ENCODE peak calls at places on chromosomes 11 and 22, in four cellular contexts. J, G, V and D are unnamed samples.

GRCh38 chr11:118398797-118399564 is 2.4 kb upstream of the ATP5MG start:
- DNase-seq in J (peak; percentile 23), G (no peak), V (peak; percentile 33), D (peak; percentile 44)

GRCh38 chr11:119107538-119108150 is 500 bp downstream of the C2CD2L start:
- DNase-seq in J (no peak), G (no peak), V (peak; percentile 34), D (no peak)

GRCh38 chr22:26159886-26160285 is 9.4 kb upstream of the SEZ6L start:
- DNase-seq in J (no peak), G (no peak), V (no peak), D (no peak)

GRCh38 chr11:10899542-10899830 is 41.6 kb upstream of the ZBED5 start:
- DNase-seq in J (no peak), G (no peak), V (no peak), D (no peak)

GRCh38 chr11:21865541-21865940 is 327.3 kb upstream of the ANO5 start:
- DNase-seq in J (no peak), G (no peak), V (no peak), D (no peak)

GRCh38 chr11:33542921-33543320 is 157.7 kb downstream of the C11orf91 start:
- DNase-seq in J (peak; percentile 69), G (no peak), V (peak; percentile 69), D (peak; percentile 77)

GRCh38 chr11:78773503-78773902 is 198.8 kb upstream of the NARS2 start:
- DNase-seq in J (no peak), G (no peak), V (no peak), D (no peak)

GRCh38 chr22:29503811-29504372 is 23.9 kb downstream of the NEFH start:
- DNase-seq in J (peak; percentile 83), G (peak; percentile 19), V (peak; percentile 87), D (peak; percentile 86)

GRCh38 chr11:33135216-33135615 is 26.1 kb downstream of the CSTF3 start:
- DNase-seq in J (peak; percentile 75), G (no peak), V (peak; percentile 83), D (peak; percentile 84)

GRCh38 chr11:8357891-8358566 is 94.4 kb upstream of the LMO1 start:
- DNase-seq in J (no peak), G (no peak), V (no peak), D (no peak)

DNA sequence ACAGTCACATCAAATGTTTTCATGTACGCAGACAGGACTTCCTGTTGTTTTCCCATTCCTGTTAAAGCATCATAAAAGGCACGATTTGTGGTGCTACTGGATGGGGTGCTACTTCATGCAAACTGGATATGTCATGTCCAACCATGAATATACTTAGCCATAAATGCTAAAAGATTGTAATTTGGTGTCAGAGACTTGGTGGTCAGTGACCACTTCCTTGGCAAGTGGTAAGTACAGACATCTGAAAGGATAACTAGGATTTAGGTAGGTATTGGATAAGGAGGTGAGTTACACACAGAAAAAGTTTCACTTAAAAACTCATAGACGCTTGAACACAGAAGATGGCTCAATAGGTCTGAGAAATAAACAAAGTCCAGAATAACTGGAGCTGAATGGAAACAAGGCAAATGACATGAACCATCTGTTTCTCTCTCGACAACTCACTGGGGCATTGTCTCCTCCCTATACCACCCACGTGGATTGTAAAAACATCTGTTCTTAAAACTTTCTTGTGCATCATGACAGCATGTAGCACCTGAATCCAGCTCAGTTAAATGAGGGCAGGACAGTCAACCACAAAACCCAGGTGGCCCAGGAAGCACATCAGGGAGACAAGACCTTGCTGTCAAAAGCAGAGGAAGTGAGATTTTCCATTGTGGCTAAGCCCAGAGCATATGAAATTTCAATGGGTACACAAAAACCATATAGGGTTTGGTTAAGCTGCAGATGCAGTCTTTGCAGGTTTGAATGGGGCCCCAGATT is 22.1 kb upstream of the IGLL5 start:
- DNase-seq in J (peak; percentile 27), G (no peak), V (no peak), D (peak; percentile 4)
- TF ChIP-seq CTCF in J (no peak), G (no peak), V (no peak), D (no peak)

GRCh38 chr11:95659088-95659487 is 130.5 kb downstream of the FAM76B start:
- DNase-seq in J (no peak), G (no peak), V (peak; percentile 77), D (no peak)
- H3K4me3 ChIP-seq in J (no peak overlapping the region), G (no peak overlapping the region), V (no peak overlapping the region), D (no peak overlapping the region)

DNA sequence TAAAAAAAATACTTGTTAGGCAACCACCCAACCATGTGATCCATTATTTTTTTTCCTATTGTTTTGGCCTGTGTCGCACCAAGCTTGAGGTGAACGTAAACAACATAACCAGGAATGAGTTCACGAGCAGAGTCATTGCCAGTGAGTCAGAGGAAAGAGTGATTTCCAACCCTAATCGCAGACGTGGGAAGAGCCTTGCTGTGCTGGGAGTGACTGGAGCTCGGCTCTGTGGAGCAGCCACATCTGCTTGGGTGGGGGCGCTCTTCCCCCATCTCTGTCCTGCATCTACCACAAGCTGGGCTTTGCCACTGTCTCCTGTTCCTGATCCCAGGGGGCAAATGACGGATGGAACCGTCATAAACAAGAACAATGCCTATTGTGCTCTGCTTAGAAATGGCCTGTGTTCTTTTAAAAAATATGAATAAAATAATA is 210.0 kb downstream of the KIRREL3 start:
- DNase-seq in J (peak; percentile 87), G (peak; percentile 88), V (peak; percentile 79), D (peak; percentile 3)
- TF ChIP-seq CTCF in J (no peak), G (peak; percentile 44), V (peak; percentile 50), D (no peak)

GRCh38 chr22:37336474-37337028 is 54.2 kb downstream of the CYTH4 start:
- DNase-seq in J (no peak), G (no peak), V (no peak), D (no peak)

GRCh38 chr22:37334859-37335818 is 52.8 kb downstream of the CYTH4 start:
- DNase-seq in J (no peak), G (no peak), V (no peak), D (no peak)

GRCh38 chr22:37337204-37337943 is 55.1 kb downstream of the CYTH4 start:
- DNase-seq in J (no peak), G (no peak), V (peak; percentile 71), D (no peak)

GRCh38 chr22:37334461-37334858 is 52.2 kb downstream of the CYTH4 start:
- DNase-seq in J (no peak), G (no peak), V (no peak), D (no peak)

GRCh38 chr22:37335819-37336199 is 53.5 kb downstream of the CYTH4 start:
- DNase-seq in J (no peak), G (no peak), V (no peak), D (no peak)
- H3K4me3 ChIP-seq in J (no peak overlapping the region), G (no peak overlapping the region), V (no peak overlapping the region), D (no peak overlapping the region)

DNA sequence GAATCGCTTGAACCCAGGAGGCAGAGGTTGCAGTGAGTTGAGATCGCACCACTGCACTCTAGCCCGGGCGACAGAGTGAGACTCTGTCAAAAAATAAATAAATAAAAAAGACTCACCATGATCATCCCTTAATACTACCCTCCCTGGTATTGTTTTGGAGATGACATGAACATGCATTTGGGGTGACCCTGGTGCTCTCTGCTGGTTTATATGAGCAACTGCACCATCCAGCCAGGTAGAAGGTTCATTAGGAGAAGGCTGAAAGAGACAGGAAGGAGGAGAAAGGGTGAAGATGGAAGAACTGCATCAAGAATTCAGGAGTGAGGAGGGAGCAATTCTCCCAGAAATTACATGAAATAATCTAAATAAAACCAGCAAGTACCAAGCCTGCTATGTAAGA is 37.8 kb downstream of the SLC5A1 start:
- DNase-seq in J (peak; percentile 72), G (no peak), V (peak; percentile 66), D (peak; percentile 83)
- TF ChIP-seq CTCF in J (peak; percentile 82), G (peak; percentile 65), V (peak; percentile 64), D (peak; percentile 88)

DNA sequence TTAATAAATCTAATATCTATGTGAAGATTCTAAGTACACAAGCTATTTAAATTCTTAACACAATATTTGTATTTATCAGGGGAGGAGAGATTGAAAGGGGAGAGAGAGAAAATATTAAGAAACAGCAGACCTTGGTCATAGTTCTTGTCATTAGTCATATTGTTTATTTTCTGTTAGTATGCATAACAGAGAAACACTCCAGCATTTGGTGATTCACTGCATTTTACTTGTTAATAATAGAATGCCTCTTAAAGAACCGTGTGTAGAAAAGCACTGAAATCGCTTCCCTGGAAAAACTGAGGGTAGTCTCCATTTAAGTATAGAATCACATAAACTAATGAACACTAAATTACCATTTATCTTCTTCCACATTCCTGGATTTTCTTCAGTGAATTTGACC is 122.7 kb upstream of the TRPC6 start:
- DNase-seq in J (peak; percentile 16), G (peak; percentile 21), V (peak; percentile 71), D (peak; percentile 2)
- H3K4me3 ChIP-seq in J (no peak overlapping the region), G (no peak overlapping the region), V (no peak overlapping the region), D (no peak overlapping the region)

GRCh38 chr22:38469306-38469781 is 1.4 kb downstream of the KDELR3 start:
- DNase-seq in J (no peak), G (no peak), V (no peak), D (no peak)

GRCh38 chr22:38468761-38469305 is 937 bp downstream of the KDELR3 start:
- DNase-seq in J (no peak), G (no peak), V (no peak), D (no peak)

GRCh38 chr22:38465673-38466490 is 2.0 kb upstream of the KDELR3 start:
- DNase-seq in J (no peak), G (no peak), V (peak; percentile 34), D (no peak)

GRCh38 chr22:38467438-38467903 is 425 bp upstream of the KDELR3 start:
- DNase-seq in J (no peak), G (no peak), V (no peak), D (no peak)

GRCh38 chr22:38467904-38468760 is at the start of gene KDELR3:
- DNase-seq in J (peak; percentile 74), G (no peak), V (peak; percentile 93), D (peak; percentile 67)
- TF ChIP-seq CTCF in J (peak; percentile 19), G (peak; percentile 32), V (no peak), D (peak; percentile 32)

GRCh38 chr11:1277936-1278512 is 31.4 kb downstream of the TOLLIP start:
- DNase-seq in J (no peak), G (no peak), V (no peak), D (no peak)
- H3K4me3 ChIP-seq in J (no peak overlapping the region), G (no peak overlapping the region), V (no peak overlapping the region), D (no peak overlapping the region)

GRCh38 chr22:45023431-45023830 is 13.6 kb upstream of the PHF21B start:
- DNase-seq in J (no peak), G (no peak), V (no peak), D (no peak)
- TF ChIP-seq CTCF in J (no peak), G (no peak), V (no peak), D (no peak)

GRCh38 chr11:13679768-13680167 is 11.3 kb downstream of the FAR1 start:
- DNase-seq in J (no peak), G (no peak), V (no peak), D (no peak)

GRCh38 chr11:13669544-13670488 is 1.3 kb downstream of the FAR1 start:
- DNase-seq in J (peak; percentile 26), G (no peak), V (peak; percentile 26), D (peak; percentile 30)

GRCh38 chr11:13668957-13669521 is 571 bp downstream of the FAR1 start:
- DNase-seq in J (peak; percentile 14), G (no peak), V (peak; percentile 47), D (peak; percentile 43)

GRCh38 chr11:13680501-13681264 is 12.2 kb downstream of the FAR1 start:
- DNase-seq in J (peak; percentile 10), G (no peak), V (peak; percentile 15), D (peak; percentile 44)

GRCh38 chr11:13674799-13675509 is 6.5 kb downstream of the FAR1 start:
- DNase-seq in J (peak; percentile 42), G (no peak), V (peak; percentile 5), D (peak; percentile 47)
- H3K4me3 ChIP-seq in J (no peak overlapping the region), G (no peak overlapping the region), V (no peak overlapping the region), D (no peak overlapping the region)